ENCODE peak calls at places on chromosome 9, in nine cellular contexts. J is HTR-8/SVneo; D is posterior cingulate gyrus; Q is activated CD4-positive, alpha-beta T cell treated with anti-CD3 and anti-CD28 coated beads, Interleukin-2, amount 50 U/mL, for 4 hours; E is SHP77; R is AG09319; L is NAMALWA; K is cardiac muscle cell; S is epithelial cell of esophagus. C is an unnamed sample.

GRCh38 chr9:76403352-76403751 is 9.1 kb upstream of the RFK start:
- DNase-seq in R (peak), S (peak), K (peak), E (no peak), D (no peak), Q (no peak), L (peak), J (no peak), C (no peak)

GRCh38 chr9:123928471-123929176 is 1.3 kb downstream of the DENND1A start:
- DNase-seq in Q (peak), R (peak), E (no peak), S (no peak), D (no peak), K (no peak), L (peak), J (no peak), C (no peak)

GRCh38 chr9:113921366-113921765 is 45.3 kb downstream of the ZNF618 start:
- DNase-seq in Q (no peak), S (no peak), L (no peak), E (no peak), K (no peak), J (no peak), D (no peak), R (no peak), C (no peak)

GRCh38 chr9:132560604-132561304 is 21.7 kb upstream of the BARHL1 start:
- DNase-seq in J (no peak), L (no peak), E (no peak), K (no peak), Q (no peak), D (no peak), S (no peak), R (no peak), C (no peak)

GRCh38 chr9:7811679-7812078 is 12.1 kb upstream of the DMAC1 start:
- DNase-seq in Q (no peak), E (no peak), K (no peak), S (no peak), L (no peak), J (no peak), R (no peak), D (no peak), C (no peak)

GRCh38 chr9:99231708-99232107 is 9.6 kb downstream of the SEC61B start:
- DNase-seq in L (peak), K (peak), J (no peak), R (no peak), S (peak), E (no peak), D (no peak), Q (peak), C (no peak)

GRCh38 chr9:19720374-19720773 is 68.5 kb downstream of the SLC24A2 start:
- DNase-seq in J (no peak), L (peak), D (no peak), R (no peak), S (peak), E (no peak), Q (no peak), K (peak), C (no peak)

GRCh38 chr9:89817186-89817960 is 212.6 kb downstream of the GADD45G start:
- DNase-seq in S (no peak), K (peak), Q (no peak), D (no peak), R (no peak), L (no peak), E (no peak), J (no peak), C (no peak)

GRCh38 chr9:98002808-98003207 is 19.7 kb downstream of the ANP32B start:
- DNase-seq in K (no peak), J (no peak), E (no peak), R (no peak), S (no peak), L (no peak), D (no peak), Q (no peak), C (no peak)

GRCh38 chr9:13144176-13144820 is 135.2 kb downstream of the MPDZ start:
- DNase-seq in Q (no peak), R (no peak), L (no peak), E (no peak), K (no peak), S (no peak), J (no peak), D (no peak), C (no peak)

GRCh38 chr9:38408719-38409118 is 15.5 kb downstream of the IGFBPL1 start:
- DNase-seq in S (no peak), Q (no peak), L (no peak), D (no peak), R (no peak), K (no peak), J (no peak), E (no peak), C (no peak)

GRCh38 chr9:70569070-70569772 is 154.8 kb upstream of the KLF9 start:
- DNase-seq in Q (no peak), S (no peak), E (no peak), L (no peak), K (no peak), R (peak), J (no peak), D (no peak), C (no peak)

C was measured in T follicular helper cell.